ENCODE peak calls at places on chromosomes 3 and 15, in eight cellular contexts. H is uterus, J is body of pancreas, O is H1, B is HCT116, X is heart left ventricle, K is NB4, U is sigmoid colon. V is an unnamed sample.

GRCh38 chr15:67979281-67979680 is 74.8 kb upstream of the PIAS1 start:
- DNase-seq in U (no peak), B (no peak), H (no peak), J (no peak), X (no peak), K (no peak), O (no peak), V (no peak)

GRCh38 chr3:21326704-21327103 is 424.3 kb downstream of the ZNF385D start:
- DNase-seq in H (no peak), X (no peak), J (no peak), U (no peak), O (no peak), K (no peak), B (no peak), V (no peak)

GRCh38 chr3:108494862-108495531 is 15.4 kb downstream of the MYH15 start:
- DNase-seq in B (no peak), X (no peak), K (no peak), H (no peak), O (no peak), J (no peak), U (no peak), V (no peak)

GRCh38 chr15:67690936-67691335 is 134.4 kb upstream of the SKOR1 start:
- DNase-seq in J (no peak), O (no peak), H (no peak), K (no peak), B (no peak), X (no peak), U (no peak), V (no peak)

GRCh38 chr15:74368121-74368520 is 675 bp upstream of the CYP11A1 start:
- DNase-seq in K (no peak), H (no peak), J (no peak), X (no peak), O (no peak), B (no peak), U (peak; percentile 20), V (no peak)

GRCh38 chr3:73327052-73327451 is 265.6 kb downstream of the EBLN2 start:
- DNase-seq in O (no peak), K (no peak), H (no peak), U (no peak), X (no peak), B (no peak), J (no peak), V (no peak)

GRCh38 chr3:24508423-24508839 is 13.8 kb upstream of the THRB start:
- DNase-seq in X (no peak), J (no peak), B (no peak), K (no peak), O (no peak), H (no peak), U (no peak), V (no peak)

GRCh38 chr3:102415553-102415952 is 19.3 kb upstream of the ZPLD1 start:
- DNase-seq in U (no peak), H (no peak), J (no peak), B (no peak), K (no peak), O (no peak), X (no peak), V (no peak)

GRCh38 chr3:115624029-115624645 is 827 bp downstream of the GAP43 start:
- DNase-seq in H (no peak), O (peak; percentile 57), B (no peak), K (no peak), J (no peak), U (no peak), X (no peak), V (no peak)

GRCh38 chr3:66492672-66493071 is 8.2 kb downstream of the LRIG1 start:
- DNase-seq in X (no peak), J (peak; percentile 64), U (no peak), H (no peak), K (no peak), B (no peak), O (no peak), V (no peak)

DNA sequence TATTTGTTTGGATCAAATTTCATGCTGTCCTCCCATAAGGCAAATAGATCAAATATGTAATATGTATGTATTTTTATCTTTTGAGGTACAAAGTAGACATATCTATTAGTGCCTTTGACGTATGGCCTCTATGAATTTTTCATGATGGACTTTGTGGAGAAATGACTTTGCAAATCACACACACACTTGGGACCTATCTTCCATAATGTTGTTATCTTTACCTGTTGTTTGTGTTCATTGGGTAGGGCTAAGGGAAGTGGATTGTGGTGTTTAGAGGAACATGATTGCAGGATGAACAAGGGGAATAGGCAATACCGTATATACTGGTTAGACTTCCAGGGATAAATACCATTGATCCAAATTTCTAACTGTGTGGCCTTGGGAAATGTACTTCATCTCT is 142.3 kb downstream of the GHSR start:
- DNase-seq in B (no peak), H (no peak), K (no peak), X (no peak), O (no peak), J (no peak), U (no peak), V (no peak)
- H3K4me3 ChIP-seq in B (no peak overlapping the region), H (no peak overlapping the region), K (no peak overlapping the region), X (no peak overlapping the region), O (no peak overlapping the region), J (no peak overlapping the region), U (no peak overlapping the region), V (no peak overlapping the region)

GRCh38 chr15:69119016-69119415 is 41.4 kb upstream of the GLCE start:
- DNase-seq in O (no peak), J (no peak), U (no peak), B (no peak), K (no peak), H (no peak), X (no peak), V (no peak)
- TF ChIP-seq POLR2A in O (no peak), J (no peak), U (no peak), B (no peak), K (no peak), H (no peak), X (no peak), V (no peak)

GRCh38 chr15:33326908-33327307 is 16.1 kb downstream of the RYR3 start:
- DNase-seq in B (no peak), J (no peak), H (no peak), X (no peak), O (no peak), K (no peak), U (no peak), V (no peak)
- H3K4me3 ChIP-seq in B (no peak overlapping the region), J (no peak overlapping the region), H (no peak overlapping the region), X (no peak overlapping the region), O (no peak overlapping the region), K (no peak overlapping the region), U (no peak overlapping the region), V (no peak overlapping the region)

GRCh38 chr15:65342493-65342892 is 35.3 kb downstream of the IGDCC3 start:
- DNase-seq in H (no peak), U (no peak), O (no peak), J (no peak), K (no peak), X (no peak), B (no peak), V (no peak)
- TF ChIP-seq POLR2A in H (no peak), U (no peak), O (no peak), J (no peak), K (no peak), X (no peak), B (no peak), V (no peak)

GRCh38 chr15:39782441-39783138 is at the start of gene FSIP1:
- DNase-seq in U (peak; percentile 98), B (peak; percentile 92), K (peak; percentile 95), H (peak; percentile 96), J (peak; percentile 96), O (peak; percentile 99), X (peak; percentile 97), V (peak; percentile 96)

GRCh38 chr15:39785139-39785538 is 2.5 kb upstream of the FSIP1 start:
- DNase-seq in U (no peak), O (no peak), B (no peak), H (no peak), X (no peak), J (peak; percentile 53), K (no peak), V (no peak)

GRCh38 chr15:39783244-39783820 is 691 bp upstream of the FSIP1 start:
- DNase-seq in B (no peak), H (no peak), K (peak; percentile 16), X (no peak), O (no peak), U (no peak), J (no peak), V (no peak)

GRCh38 chr15:39784638-39785037 is 2.0 kb upstream of the FSIP1 start:
- DNase-seq in B (no peak), X (no peak), K (no peak), O (no peak), U (no peak), H (no peak), J (no peak), V (no peak)

GRCh38 chr15:39784125-39784524 is 1.5 kb upstream of the FSIP1 start:
- DNase-seq in K (peak; percentile 11), B (no peak), O (no peak), J (peak; percentile 23), X (no peak), H (no peak), U (no peak), V (no peak)
- H3K4me3 ChIP-seq in K (peak overlapping the region; percentile 95), B (no peak overlapping the region), O (peak overlapping the region; percentile 97), J (no peak overlapping the region), X (no peak overlapping the region), H (no peak overlapping the region), U (no peak overlapping the region), V (no peak overlapping the region)

GRCh38 chr3:189771842-189772494 is 140.8 kb downstream of the TP63 start:
- DNase-seq in H (no peak), B (no peak), J (no peak), X (no peak), K (no peak), O (no peak), U (no peak), V (no peak)

DNA sequence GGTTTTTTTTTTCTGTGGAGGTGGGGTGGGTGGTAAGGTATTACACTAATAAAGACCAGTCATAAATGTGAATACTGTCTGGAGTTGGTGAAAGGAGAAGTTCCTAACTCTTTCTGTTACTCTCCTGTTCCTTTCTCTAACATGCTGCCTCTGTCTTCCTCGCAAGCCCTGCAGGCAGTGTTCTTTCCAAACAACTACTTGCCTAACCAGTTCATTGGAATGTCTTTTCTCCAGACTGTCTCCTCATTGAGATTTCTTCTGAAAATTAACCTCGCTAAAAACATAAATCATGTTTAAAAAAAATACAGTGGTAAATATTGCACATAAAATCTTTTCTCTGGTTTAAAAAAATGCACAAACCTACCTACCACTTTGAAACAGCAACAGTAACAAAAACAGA is 135.2 kb downstream of the TP63 start:
- DNase-seq in X (no peak), B (no peak), H (no peak), O (no peak), J (no peak), U (no peak), K (no peak), V (no peak)
- TF ChIP-seq POLR2A in X (no peak), B (no peak), H (no peak), O (no peak), J (no peak), U (no peak), K (no peak), V (no peak)

GRCh38 chr3:37293646-37294045 is 119.3 kb upstream of the LRRFIP2 start:
- DNase-seq in J (no peak), O (no peak), X (no peak), B (no peak), U (no peak), K (no peak), H (no peak), V (no peak)
- H3K4me3 ChIP-seq in J (no peak overlapping the region), O (no peak overlapping the region), X (no peak overlapping the region), B (no peak overlapping the region), U (no peak overlapping the region), K (no peak overlapping the region), H (no peak overlapping the region), V (no peak overlapping the region)